ENCODE peak calls at places on chromosomes 12 and 14, in five cellular contexts. T is endothelial cell of umbilical vein, L is HepG2, O is A549, A is WTC11. Q is an unnamed sample.

GRCh38 chr14:92768795-92769194 is 20.4 kb upstream of the LGMN start:
- DNase-seq in T (no peak), L (no peak), A (no peak), O (no peak), Q (no peak)

GRCh38 chr14:71400821-71401447 is 493.7 kb downstream of the PCNX1 start:
- DNase-seq in T (peak), L (no peak), O (no peak), A (no peak), Q (no peak)

GRCh38 chr12:27179399-27180214 is 64.5 kb upstream of the STK38L start:
- DNase-seq in A (no peak), O (peak), L (peak), T (peak), Q (no peak)

GRCh38 chr12:128786741-128787391 is 36.9 kb downstream of the SLC15A4 start:
- DNase-seq in A (no peak), O (no peak), T (no peak), L (no peak), Q (no peak)

GRCh38 chr12:76878045-76878898 is 547 bp downstream of the CSRP2 start:
- DNase-seq in O (peak), A (peak), T (peak), L (peak), Q (peak)

GRCh38 chr12:49295087-49296001 is at the start of gene PRPH:
- DNase-seq in T (no peak), A (peak), O (no peak), L (no peak), Q (peak)

GRCh38 chr12:52976574-52977071 is 27.7 kb downstream of the KRT18 start:
- DNase-seq in T (no peak), A (no peak), L (no peak), O (peak), Q (no peak)

GRCh38 chr12:50166776-50167025 is 468 bp downstream of the CERS5 start:
- DNase-seq in O (no peak), L (no peak), A (no peak), T (no peak), Q (no peak)

GRCh38 chr12:62720661-62721330 is 214.2 kb downstream of the PPM1H start:
- DNase-seq in T (peak), A (no peak), O (no peak), L (no peak), Q (no peak)

GRCh38 chr14:81350344-81351096 is 49.6 kb downstream of the STON2 start:
- DNase-seq in L (no peak), O (no peak), A (no peak), T (no peak), Q (no peak)

GRCh38 chr12:2064078-2064507 is 11.3 kb downstream of the CACNA1C start:
- DNase-seq in L (no peak), O (no peak), T (no peak), A (no peak), Q (no peak)

GRCh38 chr12:131507094-131507493 is 203.8 kb upstream of the SFSWAP start:
- DNase-seq in O (no peak), A (no peak), L (no peak), T (no peak), Q (no peak)

GRCh38 chr14:67815573-67816235 is 686 bp downstream of the ZFYVE26 start:
- DNase-seq in A (no peak), T (peak), O (no peak), L (no peak), Q (no peak)

GRCh38 chr12:54052745-54053624 is 650 bp upstream of the HOXC4 start:
- DNase-seq in L (no peak), A (peak), O (no peak), T (no peak), Q (no peak)

GRCh38 chr14:59507063-59507751 is 22.9 kb downstream of the JKAMP start:
- DNase-seq in T (peak), L (peak), O (peak), A (peak), Q (peak)

GRCh38 chr14:24430143-24430681 is 458 bp downstream of the KHNYN start:
- DNase-seq in A (peak), O (peak), L (peak), T (peak), Q (no peak)

GRCh38 chr12:31005944-31006361 is 67.7 kb upstream of the DDX11 start:
- DNase-seq in A (peak), T (no peak), L (no peak), O (peak), Q (no peak)

GRCh38 chr12:113154351-113154973 is 4.9 kb downstream of the CFAP73 start:
- DNase-seq in L (no peak), A (peak), T (peak), O (peak), Q (peak)

GRCh38 chr12:120265483-120266179 is at the start of gene PXN:
- DNase-seq in A (peak), T (peak), O (peak), L (peak), Q (peak)

GRCh38 chr14:102693006-102693755 is 84.1 kb upstream of the TRAF3 start:
- DNase-seq in A (no peak), L (peak), T (no peak), O (no peak), Q (no peak)

GRCh38 chr14:68574906-68575305 is 218.0 kb downstream of the ZFP36L1 start:
- DNase-seq in T (no peak), A (no peak), O (no peak), L (no peak), Q (no peak)

GRCh38 chr14:21825147-21825743 is 151.6 kb upstream of the OR4E1 start:
- DNase-seq in T (peak), O (peak), L (peak), A (peak), Q (no peak)

GRCh38 chr12:123726244-123726643 is 14.1 kb downstream of the ATP6V0A2 start:
- DNase-seq in O (no peak), A (no peak), T (no peak), L (no peak), Q (no peak)

GRCh38 chr14:88786715-88787114 is 6.0 kb downstream of the EML5 start:
- DNase-seq in L (no peak), T (no peak), O (no peak), A (no peak), Q (no peak)

GRCh38 chr12:38934696-38935095 is 29.3 kb upstream of the CPNE8 start:
- DNase-seq in T (no peak), L (no peak), O (no peak), A (no peak), Q (no peak)

GRCh38 chr14:49249022-49249421 is 337.2 kb downstream of the RPS29 start:
- DNase-seq in A (no peak), T (no peak), O (no peak), L (no peak), Q (no peak)

GRCh38 chr14:54651649-54652048 is 84.7 kb downstream of the SAMD4A start:
- DNase-seq in O (peak), A (no peak), T (no peak), L (no peak), Q (no peak)

GRCh38 chr14:75877292-75877691 is 104.5 kb downstream of the TGFB3 start:
- DNase-seq in A (no peak), T (no peak), L (no peak), O (no peak), Q (no peak)

GRCh38 chr12:30197392-30198047 is 413.8 kb upstream of the TMTC1 start:
- DNase-seq in T (no peak), A (no peak), O (no peak), L (no peak), Q (no peak)

GRCh38 chr12:52389313-52390207 is 4.1 kb upstream of the KRT84 start:
- DNase-seq in A (no peak), L (no peak), O (no peak), T (no peak), Q (no peak)

GRCh38 chr12:121990692-121991603 is 30.7 kb upstream of the BCL7A start:
- DNase-seq in O (peak), A (no peak), T (no peak), L (no peak), Q (no peak)
- TF ChIP-seq JUN in O (no peak), A (no peak), T (no peak), L (no peak), Q (no peak)

GRCh38 chr12:75439048-75439447 is 41.5 kb upstream of the GLIPR1 start:
- DNase-seq in A (no peak), O (no peak), T (no peak), L (no peak), Q (no peak)

GRCh38 chr12:75439930-75440329 is 40.6 kb upstream of the GLIPR1 start:
- DNase-seq in O (no peak), T (no peak), A (no peak), L (no peak), Q (no peak)

GRCh38 chr12:75443709-75444108 is 36.8 kb upstream of the GLIPR1 start:
- DNase-seq in O (no peak), A (no peak), L (no peak), T (no peak), Q (no peak)

GRCh38 chr12:75437564-75437963 is 43.0 kb upstream of the GLIPR1 start:
- DNase-seq in A (no peak), L (peak), T (peak), O (peak), Q (no peak)

DNA sequence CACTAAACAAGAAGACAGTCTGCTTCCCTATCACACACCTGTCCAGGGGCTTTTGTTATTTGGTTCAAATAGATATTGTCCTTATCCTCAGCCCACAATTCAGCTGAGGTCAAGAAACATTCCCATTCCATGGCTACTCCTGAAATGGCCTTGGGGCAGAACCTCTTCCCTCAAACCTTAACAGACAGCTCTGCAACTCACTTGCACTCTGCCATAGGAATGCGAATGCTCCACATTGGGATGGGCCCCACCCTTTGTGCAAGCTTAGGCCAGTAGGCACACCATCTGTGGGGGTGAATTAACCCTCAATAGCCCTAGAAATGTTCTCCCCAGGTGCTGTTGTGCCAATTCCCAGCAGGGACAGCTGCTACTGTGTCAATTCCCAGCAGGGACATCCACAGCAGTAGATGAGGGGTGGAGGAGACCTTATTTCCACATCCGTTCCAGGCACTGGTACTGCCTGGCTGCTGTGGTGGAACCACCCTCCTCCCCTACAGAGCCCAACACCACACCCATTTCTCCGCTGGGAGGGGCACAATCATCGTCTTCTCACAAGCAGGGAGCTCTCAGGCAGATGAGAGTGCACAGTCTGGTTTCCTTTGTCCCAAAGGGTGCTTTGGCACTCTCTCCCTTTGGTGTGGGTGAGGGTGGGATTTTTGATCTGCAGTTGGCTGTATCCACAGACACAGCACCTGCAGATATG is 42.4 kb upstream of the GLIPR1 start:
- DNase-seq in A (no peak), L (no peak), O (no peak), T (no peak), Q (no peak)
- TF ChIP-seq MAX in A (no peak), L (no peak), O (no peak), T (no peak), Q (no peak)

DNA sequence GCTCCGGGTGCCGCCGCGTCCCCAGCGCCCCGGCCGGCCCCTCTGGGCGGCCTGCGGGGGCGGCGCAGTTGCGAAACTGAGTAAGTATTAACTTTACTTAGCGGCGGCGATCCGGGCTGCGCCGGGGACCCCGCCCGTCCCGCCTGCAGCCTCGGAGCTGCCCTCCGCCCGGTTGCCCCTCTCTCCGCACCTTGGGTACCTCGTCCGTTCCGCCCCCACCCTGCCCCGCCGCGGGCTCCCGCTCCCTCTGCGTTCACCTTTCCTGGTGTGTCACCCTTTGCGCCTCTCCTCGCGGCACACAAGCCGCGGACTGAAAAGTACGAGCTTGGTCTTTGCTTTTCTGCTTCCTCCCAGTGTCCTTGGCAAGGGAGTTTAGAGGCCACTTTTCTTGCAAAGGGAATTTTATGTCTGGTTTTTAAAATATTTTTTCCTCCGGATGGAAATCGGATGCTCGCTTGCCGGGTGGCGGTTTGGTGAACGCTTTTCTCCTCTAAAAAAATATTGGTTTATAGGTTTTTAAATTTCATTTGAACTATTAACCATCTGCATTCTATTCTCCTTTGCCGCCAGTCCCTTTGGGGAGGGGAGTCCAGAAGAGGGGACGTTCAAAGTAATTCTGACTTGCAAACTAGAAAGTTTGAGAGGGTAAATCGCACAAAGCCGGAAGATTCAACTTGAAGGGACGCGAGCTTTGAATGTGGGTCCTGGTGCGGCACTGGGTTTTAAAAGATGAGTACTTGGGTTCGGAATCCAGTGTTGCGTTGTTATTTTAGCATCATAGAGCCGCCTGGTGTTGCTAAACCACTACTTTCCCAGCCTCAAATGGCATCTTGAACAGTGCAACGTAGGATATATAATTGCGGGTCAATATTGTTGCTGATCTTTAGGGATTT is 833 bp downstream of the RASSF8 start:
- DNase-seq in A (peak), O (peak), L (no peak), T (peak), Q (peak)
- TF ChIP-seq JUN in A (no peak), O (peak), L (no peak), T (no peak), Q (no peak)

GRCh38 chr12:57852620-57853509 is 6.3 kb upstream of the CTDSP2 start:
- DNase-seq in L (peak), T (no peak), O (no peak), A (peak), Q (peak)

GRCh38 chr12:57851552-57852186 is 5.1 kb upstream of the CTDSP2 start:
- DNase-seq in L (no peak), T (no peak), O (no peak), A (no peak), Q (no peak)

GRCh38 chr12:57849035-57849434 is 2.5 kb upstream of the CTDSP2 start:
- DNase-seq in A (no peak), T (no peak), O (no peak), L (no peak), Q (no peak)

GRCh38 chr12:57852195-57852594 is 5.7 kb upstream of the CTDSP2 start:
- DNase-seq in O (no peak), A (no peak), T (no peak), L (no peak), Q (no peak)

DNA sequence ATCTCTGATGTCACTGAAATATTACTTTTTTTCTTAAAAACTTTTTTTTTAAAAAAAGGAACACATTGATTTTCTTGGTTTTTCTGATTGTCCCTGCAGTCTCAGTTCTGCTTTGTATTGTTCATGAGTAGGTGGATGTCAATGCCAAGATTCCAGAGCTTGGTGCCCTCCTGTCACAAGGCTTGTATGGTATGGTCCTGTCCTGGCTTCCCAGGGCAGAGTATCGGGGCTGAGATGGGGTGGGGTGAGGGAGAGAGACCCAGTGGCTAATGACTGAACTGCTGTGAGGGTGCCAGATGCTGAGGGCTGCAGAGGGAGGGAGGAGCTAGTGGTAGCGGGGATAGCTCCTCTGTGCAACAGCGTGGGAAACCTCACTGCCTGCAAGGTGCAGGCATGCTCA is 4.4 kb upstream of the CTDSP2 start:
- DNase-seq in O (no peak), L (no peak), T (no peak), A (no peak), Q (no peak)
- TF ChIP-seq MAX in O (no peak), L (no peak), T (no peak), A (no peak), Q (no peak)

Q was measured in H1.